ENCODE peak calls at places on chromosome 2, in seven cellular contexts. M is HuH-7; G is AG04450; Y is astrocyte of the hippocampus; D is brain microvascular endothelial cell; B is GM06990; H is activated CD8-positive, alpha-beta memory T cell treated with anti-CD3 and anti-CD28 coated beads, Interleukin-2, amount 50 U/mL, for 48 hours. P is an unnamed sample.

GRCh38 chr2:16335606-16335930 is 330.1 kb downstream of the CYRIA start:
- DNase-seq in M (no peak), G (no peak), Y (no peak), H (no peak), D (no peak), B (no peak), P (no peak)

GRCh38 chr2:115161531-115162453 is 719.4 kb downstream of the DPP10 start:
- DNase-seq in H (no peak), M (no peak), B (no peak), G (no peak), D (no peak), Y (peak; percentile 34), P (no peak)

GRCh38 chr2:27407798-27408491 is 1.4 kb downstream of the PPM1G start:
- DNase-seq in B (no peak), H (no peak), G (no peak), M (peak; percentile 73), D (no peak), Y (peak; percentile 55), P (peak; percentile 88)

GRCh38 chr2:152694161-152694661 is 23.1 kb downstream of the PRPF40A start:
- DNase-seq in B (no peak), M (no peak), H (peak; percentile 61), G (no peak), D (peak; percentile 87), Y (peak; percentile 87), P (no peak)

GRCh38 chr2:37604716-37605115 is 66.7 kb downstream of the CDC42EP3 start:
- DNase-seq in B (no peak), G (no peak), M (no peak), H (no peak), D (no peak), Y (no peak), P (no peak)

GRCh38 chr2:85423525-85423924 is 5.0 kb downstream of the SH2D6 start:
- DNase-seq in M (no peak), H (no peak), B (no peak), G (no peak), D (no peak), Y (no peak), P (no peak)

GRCh38 chr2:194610297-194610696 is 1046.7 kb upstream of the SLC39A10 start:
- DNase-seq in G (no peak), D (no peak), M (no peak), H (no peak), Y (no peak), B (no peak), P (no peak)

GRCh38 chr2:8120979-8121825 is 560.7 kb upstream of the ID2 start:
- DNase-seq in Y (peak; percentile 31), H (no peak), B (no peak), G (no peak), M (no peak), D (no peak), P (peak; percentile 62)

GRCh38 chr2:230674930-230675672 is 37.5 kb upstream of the CAB39 start:
- DNase-seq in M (no peak), H (no peak), D (no peak), Y (no peak), B (no peak), G (no peak), P (no peak)

GRCh38 chr2:185347445-185347844 is 391.2 kb upstream of the FSIP2 start:
- DNase-seq in M (no peak), G (no peak), B (no peak), H (no peak), D (no peak), Y (no peak), P (no peak)

GRCh38 chr2:149037851-149038250 is 648 bp upstream of the LYPD6B start:
- DNase-seq in Y (no peak), H (no peak), G (no peak), D (no peak), M (peak; percentile 83), B (no peak), P (no peak)

GRCh38 chr2:36352024-36352398 is 3.6 kb upstream of the CRIM1 start:
- DNase-seq in D (no peak), G (no peak), Y (peak; percentile 73), M (no peak), B (no peak), H (no peak), P (peak; percentile 68)

GRCh38 chr2:15259356-15259756 is 301.8 kb downstream of the NBAS start:
- DNase-seq in M (no peak), B (no peak), Y (peak; percentile 84), H (no peak), D (no peak), G (no peak), P (no peak)

GRCh38 chr2:239578381-239578780 is 177.6 kb upstream of the HDAC4 start:
- DNase-seq in B (no peak), D (no peak), M (no peak), Y (no peak), G (no peak), H (no peak), P (no peak)

GRCh38 chr2:157838442-157839161 is 37.5 kb downstream of the ACVR1 start:
- DNase-seq in G (peak; percentile 57), B (no peak), M (peak; percentile 53), Y (peak; percentile 70), H (no peak), D (peak; percentile 79), P (peak; percentile 88)

GRCh38 chr2:96898636-96899035 is 28.8 kb upstream of the SEMA4C start:
- DNase-seq in Y (no peak), D (no peak), B (no peak), H (no peak), M (no peak), G (no peak), P (no peak)

GRCh38 chr2:15145046-15145817 is 415.9 kb downstream of the NBAS start:
- DNase-seq in M (no peak), Y (no peak), H (no peak), B (no peak), D (no peak), G (no peak), P (no peak)

GRCh38 chr2:169743549-169743948 is 9.9 kb downstream of the KLHL23 start:
- DNase-seq in H (no peak), G (no peak), Y (no peak), B (no peak), D (no peak), M (no peak), P (no peak)

GRCh38 chr2:204109681-204110080 is 173.1 kb downstream of the ICOS start:
- DNase-seq in Y (no peak), M (no peak), D (no peak), B (no peak), H (no peak), G (no peak), P (no peak)

GRCh38 chr2:38605298-38605830 is 2.6 kb upstream of the HNRNPLL start:
- DNase-seq in G (no peak), D (no peak), H (no peak), B (no peak), M (no peak), Y (no peak), P (no peak)

GRCh38 chr2:153077311-153077710 is 358.9 kb downstream of the ARL6IP6 start:
- DNase-seq in B (no peak), G (no peak), Y (no peak), H (no peak), M (no peak), D (no peak), P (no peak)